ENCODE peak calls at places on chromosomes 6 and 20, in five cellular contexts. F, W, T, X and L are unnamed samples.

GRCh38 chr20:58691773-58692578 is 624 bp upstream of the NPEPL1 start:
- DNase-seq in F (no peak), T (peak; percentile 36), X (peak; percentile 81), W (peak; percentile 63), L (no peak)

GRCh38 chr6:4291453-4292403 is 156.4 kb upstream of the ECI2 start:
- DNase-seq in T (no peak), X (no peak), F (no peak), W (peak; percentile 64), L (no peak)

GRCh38 chr6:52155791-52156576 is 30.2 kb upstream of the IL17A start:
- DNase-seq in T (peak; percentile 36), F (no peak), X (no peak), W (no peak), L (peak; percentile 14)

GRCh38 chr6:134979142-134979541 is 29.2 kb upstream of the ALDH8A1 start:
- DNase-seq in F (peak; percentile 13), T (no peak), W (no peak), X (no peak), L (no peak)

GRCh38 chr6:147173675-147174339 is 30.4 kb upstream of the STXBP5 start:
- DNase-seq in X (no peak), W (no peak), T (no peak), F (no peak), L (no peak)

GRCh38 chr20:13929836-13930235 is 60.6 kb downstream of the SEL1L2 start:
- DNase-seq in X (no peak), W (no peak), F (no peak), T (no peak), L (no peak)

GRCh38 chr6:146551545-146551944 is 7.9 kb downstream of the RAB32 start:
- DNase-seq in T (no peak), F (no peak), X (no peak), W (no peak), L (no peak)

GRCh38 chr20:5877128-5877527 is 73.2 kb downstream of the TRMT6 start:
- DNase-seq in T (no peak), X (no peak), F (no peak), W (no peak), L (no peak)

GRCh38 chr6:151286192-151286591 is 46.4 kb downstream of the AKAP12 start:
- DNase-seq in F (no peak), W (no peak), T (no peak), X (no peak), L (no peak)

GRCh38 chr6:81865712-81866111 is 113.2 kb upstream of the TENT5A start:
- DNase-seq in T (peak; percentile 44), X (no peak), W (peak; percentile 51), F (no peak), L (peak; percentile 27)

GRCh38 chr6:44297063-44298038 is 15.8 kb downstream of the AARS2 start:
- DNase-seq in T (peak; percentile 22), X (no peak), W (peak; percentile 35), F (peak; percentile 71), L (no peak)

GRCh38 chr20:5528719-5529256 is 212.0 kb upstream of the PROKR2 start:
- DNase-seq in T (peak; percentile 84), X (no peak), F (peak; percentile 67), W (peak; percentile 94), L (peak; percentile 84)

GRCh38 chr20:9884061-9884460 is 45.2 kb upstream of the PAK5 start:
- DNase-seq in T (no peak), W (no peak), F (no peak), X (no peak), L (no peak)

GRCh38 chr20:9886227-9886626 is 47.4 kb upstream of the PAK5 start:
- DNase-seq in T (no peak), W (peak; percentile 4), X (no peak), F (no peak), L (peak; percentile 12)

GRCh38 chr20:9889270-9889981 is 50.5 kb upstream of the PAK5 start:
- DNase-seq in F (peak; percentile 22), W (no peak), X (no peak), T (no peak), L (no peak)

GRCh38 chr20:9884666-9885065 is 45.8 kb upstream of the PAK5 start:
- DNase-seq in X (no peak), W (no peak), F (no peak), T (no peak), L (no peak)
- TF ChIP-seq CTCF in X (no peak), W (no peak), F (no peak), T (peak; percentile 14), L (no peak)

DNA sequence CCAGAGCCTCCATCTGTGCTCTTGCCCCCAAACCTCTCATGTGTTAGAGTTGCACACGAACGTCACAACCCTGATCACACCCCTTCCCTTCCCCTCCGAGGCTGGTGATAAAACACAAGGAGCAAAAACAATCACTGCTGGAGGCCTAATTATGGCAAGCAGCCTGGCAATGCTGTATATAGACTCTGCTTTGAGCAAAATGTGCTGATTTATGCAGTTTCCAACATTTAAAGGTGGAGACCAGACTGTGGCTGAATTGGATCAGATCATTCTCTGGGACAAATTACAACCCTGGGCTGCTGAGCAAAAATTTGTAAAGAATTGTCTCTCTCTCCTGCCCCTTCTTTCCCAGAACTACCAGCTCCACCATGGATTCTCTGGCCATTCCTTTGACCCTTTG is 64.6 kb upstream of the SRSF6 start:
- DNase-seq in W (no peak), F (no peak), X (no peak), T (no peak), L (no peak)
- TF ChIP-seq CTCF in W (no peak), F (no peak), X (no peak), T (no peak), L (no peak)

GRCh38 chr20:31693402-31693801 is 29.3 kb downstream of the BCL2L1 start:
- DNase-seq in X (no peak), W (no peak), F (no peak), T (no peak), L (no peak)
- TF ChIP-seq CTCF in X (no peak), W (no peak), F (no peak), T (no peak), L (no peak)

GRCh38 chr6:7114744-7115451 is 7.1 kb downstream of the RREB1 start:
- DNase-seq in X (no peak), T (no peak), W (no peak), F (no peak), L (no peak)

GRCh38 chr6:7115452-7116223 is 7.9 kb downstream of the RREB1 start:
- DNase-seq in W (no peak), T (peak; percentile 55), F (no peak), X (no peak), L (no peak)

GRCh38 chr6:7121704-7122241 is 14.0 kb downstream of the RREB1 start:
- DNase-seq in F (no peak), W (no peak), T (no peak), X (no peak), L (no peak)

GRCh38 chr6:7122684-7123083 is 14.9 kb downstream of the RREB1 start:
- DNase-seq in T (no peak), X (no peak), W (no peak), F (no peak), L (no peak)

DNA sequence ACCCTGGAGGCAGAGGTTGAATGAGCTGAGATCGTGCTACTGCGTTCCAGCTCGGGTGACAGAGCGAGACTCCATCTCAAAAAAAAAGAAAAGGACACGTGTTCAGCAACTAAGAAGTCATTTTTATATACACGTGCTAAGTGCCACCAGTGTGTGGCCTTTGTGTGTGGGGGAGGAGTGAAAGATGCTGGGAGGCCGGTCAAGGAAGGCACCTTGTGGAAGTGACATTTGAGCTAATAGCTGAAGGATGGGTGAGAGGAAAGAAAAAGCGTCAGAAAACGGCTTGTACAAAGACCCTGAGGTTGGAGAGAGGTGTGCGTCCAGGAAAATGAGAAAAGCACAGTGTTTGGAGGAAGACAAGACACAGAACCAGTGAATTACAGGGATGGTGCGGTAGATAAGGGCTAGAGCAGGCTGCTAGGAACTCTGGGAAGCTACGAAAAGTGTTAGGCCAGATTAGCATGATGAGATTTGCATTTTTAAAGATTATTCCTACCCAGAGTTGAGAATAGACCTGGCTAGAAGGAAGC is 11.6 kb downstream of the RREB1 start:
- DNase-seq in F (no peak), X (no peak), T (no peak), W (no peak), L (no peak)
- TF ChIP-seq CTCF in F (no peak), X (no peak), T (no peak), W (no peak), L (no peak)

GRCh38 chr6:165760803-165761185 is 97.8 kb upstream of the PDE10A start:
- DNase-seq in W (no peak), X (no peak), F (no peak), T (no peak), L (no peak)
- TF ChIP-seq CTCF in W (no peak), X (no peak), F (no peak), T (no peak), L (no peak)

DNA sequence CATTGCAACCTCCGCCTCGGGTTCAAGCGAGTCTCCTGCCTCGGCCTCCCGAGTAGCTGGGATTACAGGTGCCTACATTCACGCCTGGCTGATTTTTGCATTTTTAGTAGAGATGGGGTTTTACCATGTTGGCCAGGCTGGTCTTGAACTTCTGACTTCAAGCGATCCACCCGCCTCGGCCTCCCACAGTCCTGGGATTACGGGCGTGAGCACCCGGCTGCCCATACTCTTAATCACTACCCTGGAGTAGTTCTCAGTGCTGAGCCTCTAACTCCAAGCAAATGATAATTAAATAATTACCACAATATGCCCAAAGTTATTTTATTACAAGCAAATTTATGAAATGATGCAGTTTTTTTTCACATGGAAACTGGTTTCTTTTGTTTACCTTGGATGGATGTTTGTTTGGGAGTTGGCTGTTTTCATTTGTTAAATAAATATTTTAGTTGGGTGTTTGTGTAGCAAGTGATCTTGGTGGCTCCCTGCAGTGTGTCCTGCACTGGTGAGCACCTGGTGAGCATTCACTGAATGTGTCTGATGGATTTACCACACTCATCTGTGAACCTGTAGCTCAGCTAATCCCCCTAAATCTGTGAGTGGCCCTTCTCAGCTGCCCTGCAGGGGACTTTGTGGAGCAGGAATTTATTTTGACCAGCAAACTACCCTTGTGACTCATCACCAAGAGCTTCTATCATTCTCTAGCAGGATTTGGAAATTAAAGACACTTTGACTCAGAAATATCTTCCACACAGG is 36.9 kb downstream of the UTRN start:
- DNase-seq in T (peak; percentile 62), X (no peak), F (no peak), W (peak; percentile 70), L (no peak)
- TF ChIP-seq CTCF in T (peak; percentile 25), X (no peak), F (no peak), W (peak; percentile 18), L (no peak)

DNA sequence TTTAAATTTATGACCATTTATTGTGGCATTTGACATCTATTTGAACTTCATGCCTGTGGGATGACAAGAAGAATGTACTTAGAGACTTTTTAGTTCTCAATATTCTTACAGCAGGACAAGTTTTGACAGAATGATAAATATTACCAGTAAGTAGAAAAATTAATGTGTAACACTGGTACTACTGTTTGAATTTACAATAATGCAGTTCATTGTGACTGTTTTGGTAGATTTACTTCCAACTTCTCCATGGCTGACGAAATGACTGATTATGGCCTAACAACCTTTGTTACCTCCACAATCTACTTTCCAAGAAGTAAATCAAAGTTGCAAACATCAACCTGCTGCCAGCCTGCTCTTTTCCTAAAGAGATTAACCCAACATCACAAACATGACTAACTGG is 38.5 kb downstream of the PAK5 start:
- DNase-seq in W (no peak), T (no peak), X (no peak), F (no peak), L (no peak)
- TF ChIP-seq CTCF in W (no peak), T (no peak), X (no peak), F (no peak), L (no peak)